ENCODE peak calls at places on chromosomes 3 and 15, in five cellular contexts. Y, W, F, K and G are unnamed samples.

GRCh38 chr3:43707998-43708397 is 17.3 kb downstream of the ABHD5 start:
- DNase-seq in Y (peak), W (no peak), F (peak), K (peak), G (peak)

GRCh38 chr3:152444029-152444641 is 175.4 kb downstream of the MBNL1 start:
- DNase-seq in Y (peak), W (no peak), F (peak), K (peak), G (peak)

GRCh38 chr3:126415661-126416591 is 21.2 kb downstream of the CFAP100 start:
- DNase-seq in Y (no peak), W (no peak), F (no peak), K (no peak), G (no peak)

GRCh38 chr15:75151214-75152128 is 50.2 kb upstream of the C15orf39 start:
- DNase-seq in Y (no peak), W (no peak), F (no peak), K (no peak), G (peak)

GRCh38 chr15:64354683-64355558 is 1.1 kb downstream of the CSNK1G1 start:
- DNase-seq in Y (no peak), W (peak), F (no peak), K (no peak), G (peak)

GRCh38 chr3:24088782-24089181 is 143.7 kb downstream of the NR1D2 start:
- DNase-seq in Y (peak), W (no peak), F (peak), K (peak), G (peak)

GRCh38 chr3:105440113-105440512 is 73.4 kb downstream of the ALCAM start:
- DNase-seq in Y (no peak), W (no peak), F (no peak), K (no peak), G (no peak)

GRCh38 chr15:33963831-33964664 is 4.2 kb upstream of the CHRM5 start:
- DNase-seq in Y (peak), W (no peak), F (peak), K (peak), G (peak)

GRCh38 chr3:70822777-70823176 is 510.3 kb upstream of the MDFIC2 start:
- DNase-seq in Y (no peak), W (no peak), F (no peak), K (no peak), G (no peak)

GRCh38 chr3:57126244-57126643 is 38.9 kb downstream of the IL17RD start:
- DNase-seq in Y (no peak), W (no peak), F (no peak), K (no peak), G (no peak)

GRCh38 chr3:44963571-44964325 is 12.2 kb downstream of the ZDHHC3 start:
- DNase-seq in Y (no peak), W (no peak), F (no peak), K (no peak), G (no peak)

GRCh38 chr15:83248151-83248851 is 36.2 kb downstream of the BNC1 start:
- DNase-seq in Y (peak), W (no peak), F (peak), K (peak), G (peak)

GRCh38 chr3:31755911-31756658 is 223.4 kb downstream of the STT3B start:
- DNase-seq in Y (no peak), W (no peak), F (no peak), K (no peak), G (no peak)

GRCh38 chr3:31412832-31413231 is 119.9 kb upstream of the STT3B start:
- DNase-seq in Y (no peak), W (no peak), F (peak), K (peak), G (peak)

GRCh38 chr15:40217166-40217785 is 21.6 kb upstream of the PAK6 start:
- DNase-seq in Y (peak), W (peak), F (peak), K (peak), G (peak)